ENCODE peak calls at places on chromosomes 1 and 21, in ten cellular contexts. M, Q, J, S, T, Y, K, O, H and E are unnamed samples.

GRCh38 chr1:114756009-114756892 is 1.5 kb downstream of the CSDE1 start:
- DNase-seq in H (no peak), O (no peak), Y (no peak), K (no peak), Q (peak), T (peak), M (no peak), J (peak), S (no peak), E (peak)

GRCh38 chr1:27575861-27576331 is 28.0 kb downstream of the AHDC1 start:
- DNase-seq in J (no peak), S (no peak), Q (no peak), O (peak), Y (no peak), H (peak), K (no peak), M (no peak), T (no peak), E (no peak)

GRCh38 chr1:111656093-111657017 is 36.8 kb downstream of the RAP1A start:
- DNase-seq in M (peak), H (no peak), T (peak), Q (peak), Y (peak), S (peak), O (peak), K (peak), J (peak), E (peak)

GRCh38 chr21:31279214-31279613 is 64.8 kb downstream of the TIAM1 start:
- DNase-seq in H (no peak), O (no peak), Y (no peak), T (no peak), Q (no peak), M (no peak), J (no peak), S (no peak), K (no peak), E (no peak)

GRCh38 chr21:33491373-33492102 is at the start of gene DNAJC28:
- DNase-seq in M (peak), S (peak), T (peak), K (peak), O (peak), H (peak), J (peak), Y (peak), Q (peak), E (peak)

GRCh38 chr1:30469426-30469825 is 254.0 kb downstream of the MATN1 start:
- DNase-seq in Y (no peak), M (no peak), T (no peak), Q (no peak), O (no peak), S (no peak), H (no peak), J (no peak), K (no peak), E (no peak)

GRCh38 chr1:16152521-16153087 is 3.3 kb downstream of the EPHA2 start:
- DNase-seq in S (no peak), K (no peak), T (no peak), H (no peak), Y (peak), Q (no peak), J (no peak), O (no peak), M (no peak), E (no peak)

GRCh38 chr1:67793562-67793961 is 39.7 kb downstream of the GNG12 start:
- DNase-seq in S (no peak), J (no peak), Q (no peak), M (no peak), O (no peak), H (no peak), T (peak), K (no peak), Y (peak), E (no peak)

GRCh38 chr1:231020139-231020601 is 19.9 kb downstream of the FAM89A start:
- DNase-seq in O (no peak), S (peak), M (no peak), H (no peak), J (no peak), T (no peak), Y (no peak), Q (peak), K (no peak), E (peak)

GRCh38 chr21:41673596-41674335 is 93.1 kb downstream of the RIPK4 start:
- DNase-seq in T (no peak), Y (no peak), M (no peak), H (no peak), O (no peak), Q (no peak), K (no peak), J (no peak), S (no peak), E (no peak)

GRCh38 chr1:203627819-203628184 is 1.2 kb downstream of the ATP2B4 start:
- DNase-seq in Q (peak), K (no peak), H (no peak), M (no peak), O (no peak), Y (peak), S (no peak), J (no peak), T (peak), E (peak)

GRCh38 chr1:174797398-174797797 is 202.3 kb upstream of the CACYBP start:
- DNase-seq in S (no peak), J (no peak), T (no peak), O (no peak), K (no peak), Y (no peak), M (no peak), H (no peak), Q (no peak), E (no peak)

GRCh38 chr1:209556159-209556690 is 27.3 kb upstream of the CAMK1G start:
- DNase-seq in O (no peak), Q (no peak), K (no peak), H (no peak), S (no peak), Y (no peak), M (no peak), T (no peak), J (no peak), E (no peak)

GRCh38 chr1:151145158-151146071 is 1.0 kb downstream of the SEMA6C start:
- DNase-seq in K (no peak), O (no peak), M (no peak), H (no peak), J (no peak), S (no peak), Y (no peak), Q (peak), T (peak), E (no peak)

GRCh38 chr1:17369466-17369865 is 2.5 kb upstream of the PADI6 start:
- DNase-seq in H (no peak), K (no peak), O (no peak), M (no peak), S (no peak), T (peak), Q (no peak), Y (peak), J (no peak), E (no peak)

GRCh38 chr1:45954401-45954847 is 151.0 kb downstream of the MAST2 start:
- DNase-seq in H (no peak), O (peak), J (no peak), Y (peak), K (no peak), Q (no peak), T (peak), M (no peak), S (peak), E (peak)